ENCODE peak calls at places on chromosome 1, in five cellular contexts. A is stimulated activated CD4-positive, alpha-beta T cell treated with anti-CD3 and anti-CD28 coated beads, Interleukin-1b, Interleukin-23, amount 100 ng/mL, for 1 hour; Q is RPMI7951; W is heart right ventricle; V is stimulated activated CD8-positive, alpha-beta memory T cell treated with anti-CD3 and anti-CD28 coated beads, Interleukin-15, amount 100 ng/mL, for 4 hours. J is an unnamed sample.
A peak's percentile ranks its signal among the peaks of the same experiment; 100 is the strongest.

GRCh38 chr1:239164451-239165180 is 221.8 kb upstream of the CHRM3 start:
- DNase-seq in V (no peak), Q (no peak), W (no peak), A (no peak), J (no peak)

GRCh38 chr1:231800071-231800470 is 173.5 kb downstream of the DISC1 start:
- DNase-seq in V (no peak), Q (peak; percentile 39), W (no peak), A (no peak), J (no peak)

GRCh38 chr1:173314656-173315055 is 107.5 kb upstream of the TNFSF4 start:
- DNase-seq in V (no peak), A (no peak), W (no peak), Q (no peak), J (no peak)

GRCh38 chr1:84582802-84583587 is 8.8 kb upstream of the CTBS start:
- DNase-seq in A (no peak), Q (peak; percentile 94), W (no peak), V (no peak), J (no peak)

GRCh38 chr1:185050823-185051451 is 5.6 kb downstream of the RNF2 start:
- DNase-seq in V (no peak), A (no peak), W (no peak), Q (peak; percentile 13), J (no peak)

GRCh38 chr1:19395678-19396192 is 83.6 kb downstream of the SLC66A1 start:
- DNase-seq in Q (peak; percentile 96), A (no peak), W (no peak), V (no peak), J (no peak)

GRCh38 chr1:110581637-110582036 is 24.5 kb downstream of the KCNA2 start:
- DNase-seq in W (no peak), A (no peak), Q (peak; percentile 65), V (no peak), J (no peak)

GRCh38 chr1:11836955-11837766 is 10.4 kb downstream of the NPPA start:
- DNase-seq in W (no peak), Q (no peak), V (no peak), A (no peak), J (no peak)

GRCh38 chr1:173122958-173123852 is 72.5 kb upstream of the TNFSF18 start:
- DNase-seq in Q (peak; percentile 97), V (no peak), W (peak; percentile 48), A (no peak), J (peak; percentile 80)

GRCh38 chr1:185969524-185969991 is 235.4 kb downstream of the HMCN1 start:
- DNase-seq in W (no peak), V (no peak), Q (peak; percentile 53), A (no peak), J (no peak)

J was measured in ureter.